ENCODE peak calls at places on chromosome 18, in ten cellular contexts. Y is sigmoid colon, W is GM12892, A is prostate gland, C is GM12878, U is GM23338, G is upper lobe of left lung, B is transverse colon, P is GM12891, K is HCT116. I is an unnamed sample.

GRCh38 chr18:66066191-66066590 is 315.4 kb downstream of the CDH7 start:
- DNase-seq in Y (no peak), W (no peak), A (no peak), C (no peak), U (no peak), G (no peak), B (no peak), P (no peak), K (no peak), I (no peak)

GRCh38 chr18:35549515-35549914 is 32.0 kb upstream of the GALNT1 start:
- DNase-seq in Y (no peak), W (no peak), A (no peak), C (no peak), U (no peak), G (no peak), B (no peak), P (no peak), K (no peak), I (no peak)

GRCh38 chr18:3669376-3669775 is 219.4 kb downstream of the TGIF1 start:
- DNase-seq in Y (no peak), W (no peak), A (no peak), C (no peak), U (no peak), G (no peak), B (no peak), P (no peak), K (no peak), I (no peak)

GRCh38 chr18:9013926-9014373 is 88.5 kb upstream of the NDUFV2 start:
- DNase-seq in Y (no peak), W (no peak), A (no peak), C (no peak), U (no peak), G (no peak), B (no peak), P (no peak), K (no peak), I (no peak)

GRCh38 chr18:79479114-79479760 is 83.5 kb downstream of the NFATC1 start:
- DNase-seq in Y (peak), W (no peak), A (no peak), C (no peak), U (no peak), G (no peak), B (no peak), P (no peak), K (no peak), I (no peak)

GRCh38 chr18:42882146-42882545 is 233.3 kb downstream of the RIT2 start:
- DNase-seq in Y (no peak), W (no peak), A (no peak), C (no peak), U (no peak), G (no peak), B (no peak), P (no peak), K (no peak), I (no peak)

GRCh38 chr18:9595197-9595596 is 19.2 kb downstream of the PPP4R1 start:
- DNase-seq in Y (no peak), W (no peak), A (no peak), C (no peak), U (no peak), G (no peak), B (no peak), P (no peak), K (no peak), I (no peak)

GRCh38 chr18:39942702-39943101 is 2012.3 kb upstream of the PIK3C3 start:
- DNase-seq in Y (no peak), W (no peak), A (no peak), C (no peak), U (no peak), G (no peak), B (no peak), P (no peak), K (no peak), I (no peak)

GRCh38 chr18:44696892-44697291 is 16.2 kb downstream of the SETBP1 start:
- DNase-seq in Y (no peak), W (no peak), A (peak), C (no peak), U (no peak), G (no peak), B (peak), P (no peak), K (no peak), I (peak)

GRCh38 chr18:46167971-46168370 is 63.8 kb downstream of the HAUS1 start:
- DNase-seq in Y (no peak), W (peak), A (no peak), C (peak), U (peak), G (peak), B (peak), P (peak), K (no peak), I (peak)

GRCh38 chr18:9403795-9404564 is 69.4 kb downstream of the TWSG1 start:
- DNase-seq in Y (no peak), W (no peak), A (no peak), C (no peak), U (peak), G (no peak), B (no peak), P (no peak), K (no peak), I (no peak)

GRCh38 chr18:74949611-74950010 is 259.3 kb downstream of the PTGR3 start:
- DNase-seq in Y (no peak), W (no peak), A (no peak), C (no peak), U (no peak), G (no peak), B (no peak), P (no peak), K (no peak), I (no peak)

GRCh38 chr18:32968228-32968627 is 195.4 kb upstream of the KLHL14 start:
- DNase-seq in Y (no peak), W (no peak), A (no peak), C (no peak), U (no peak), G (no peak), B (no peak), P (no peak), K (no peak), I (no peak)

GRCh38 chr18:11251229-11251890 is 102.0 kb upstream of the PIEZO2 start:
- DNase-seq in Y (peak), W (no peak), A (no peak), C (no peak), U (no peak), G (no peak), B (no peak), P (no peak), K (no peak), I (no peak)

GRCh38 chr18:59904051-59904601 is 4.3 kb downstream of the PMAIP1 start:
- DNase-seq in Y (no peak), W (no peak), A (no peak), C (no peak), U (no peak), G (no peak), B (no peak), P (no peak), K (no peak), I (no peak)

GRCh38 chr18:12056884-12057402 is 36.7 kb upstream of the ANKRD62 start:
- DNase-seq in Y (no peak), W (no peak), A (no peak), C (no peak), U (no peak), G (no peak), B (no peak), P (no peak), K (no peak), I (no peak)

GRCh38 chr18:63290456-63291200 is 28.9 kb downstream of the BCL2 start:
- DNase-seq in Y (no peak), W (no peak), A (no peak), C (no peak), U (peak), G (no peak), B (no peak), P (no peak), K (no peak), I (no peak)

GRCh38 chr18:63293930-63294329 is 25.6 kb downstream of the BCL2 start:
- DNase-seq in Y (no peak), W (no peak), A (no peak), C (no peak), U (no peak), G (no peak), B (no peak), P (no peak), K (no peak), I (no peak)

GRCh38 chr18:63291278-63291677 is 28.3 kb downstream of the BCL2 start:
- DNase-seq in Y (no peak), W (no peak), A (no peak), C (no peak), U (no peak), G (no peak), B (no peak), P (no peak), K (no peak), I (no peak)

GRCh38 chr18:63297678-63298392 is 21.7 kb downstream of the BCL2 start:
- DNase-seq in Y (no peak), W (no peak), A (no peak), C (no peak), U (peak), G (no peak), B (no peak), P (no peak), K (no peak), I (no peak)

GRCh38 chr18:63292844-63293683 is 26.5 kb downstream of the BCL2 start:
- DNase-seq in Y (no peak), W (peak), A (no peak), C (no peak), U (no peak), G (no peak), B (peak), P (no peak), K (no peak), I (no peak)
- TF ChIP-seq POLR2AphosphoS5 in Y (no peak), W (no peak), A (no peak), C (no peak), U (no peak), G (no peak), B (no peak), P (no peak), K (no peak), I (no peak)

GRCh38 chr18:48955528-48956261 is 4.9 kb upstream of the SMAD7 start:
- DNase-seq in Y (peak), W (no peak), A (no peak), C (no peak), U (peak), G (peak), B (no peak), P (no peak), K (no peak), I (peak)
- TF ChIP-seq POLR2AphosphoS5 in Y (no peak), W (no peak), A (no peak), C (no peak), U (no peak), G (no peak), B (no peak), P (no peak), K (no peak), I (peak)

GRCh38 chr18:25594351-25594750 is 242.4 kb upstream of the ZNF521 start:
- DNase-seq in Y (no peak), W (no peak), A (no peak), C (no peak), U (no peak), G (no peak), B (no peak), P (no peak), K (no peak), I (no peak)

GRCh38 chr18:25592804-25593360 is 240.9 kb upstream of the ZNF521 start:
- DNase-seq in Y (no peak), W (no peak), A (no peak), C (no peak), U (peak), G (no peak), B (no peak), P (no peak), K (no peak), I (no peak)

GRCh38 chr18:25590456-25590855 is 238.5 kb upstream of the ZNF521 start:
- DNase-seq in Y (no peak), W (no peak), A (no peak), C (no peak), U (no peak), G (no peak), B (no peak), P (no peak), K (no peak), I (no peak)

GRCh38 chr18:25599443-25599842 is 247.5 kb upstream of the ZNF521 start:
- DNase-seq in Y (no peak), W (no peak), A (no peak), C (no peak), U (no peak), G (no peak), B (no peak), P (no peak), K (no peak), I (no peak)

DNA sequence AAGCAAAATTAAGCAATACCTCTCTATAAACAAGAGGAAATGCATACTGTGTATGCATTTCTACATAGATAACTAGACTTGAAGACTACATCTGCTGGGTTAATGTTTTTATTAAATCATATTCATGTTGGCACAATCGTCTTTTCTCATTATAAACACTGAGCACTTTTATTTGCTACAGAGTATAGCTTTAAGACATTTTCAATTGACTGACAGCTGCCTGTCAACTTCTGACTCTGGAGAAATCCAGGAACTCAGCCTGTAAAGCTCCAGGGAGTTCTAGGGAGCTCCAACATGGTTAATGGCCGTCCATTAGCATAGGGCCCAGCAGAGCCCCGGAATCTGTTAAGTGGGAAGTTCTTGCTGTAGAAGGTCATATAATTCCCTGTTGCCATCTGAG is 243.3 kb upstream of the ZNF521 start:
- DNase-seq in Y (no peak), W (no peak), A (no peak), C (no peak), U (no peak), G (no peak), B (no peak), P (no peak), K (no peak), I (no peak)
- TF ChIP-seq POLR2AphosphoS5 in Y (no peak), W (no peak), A (no peak), C (no peak), U (no peak), G (no peak), B (no peak), P (no peak), K (no peak), I (no peak)

GRCh38 chr18:23228102-23229051 is 93.1 kb downstream of the CABLES1 start:
- DNase-seq in Y (no peak), W (no peak), A (no peak), C (peak), U (no peak), G (no peak), B (peak), P (no peak), K (no peak), I (no peak)
- TF ChIP-seq POLR2AphosphoS5 in Y (no peak), W (peak), A (no peak), C (peak), U (no peak), G (no peak), B (no peak), P (peak), K (no peak), I (no peak)

GRCh38 chr18:76492669-76493212 is 2.3 kb downstream of the ZNF516 start:
- DNase-seq in Y (peak), W (peak), A (peak), C (peak), U (peak), G (peak), B (peak), P (peak), K (peak), I (peak)
- TF ChIP-seq POLR2AphosphoS5 in Y (peak), W (no peak), A (peak), C (peak), U (peak), G (no peak), B (peak), P (no peak), K (peak), I (peak)

DNA sequence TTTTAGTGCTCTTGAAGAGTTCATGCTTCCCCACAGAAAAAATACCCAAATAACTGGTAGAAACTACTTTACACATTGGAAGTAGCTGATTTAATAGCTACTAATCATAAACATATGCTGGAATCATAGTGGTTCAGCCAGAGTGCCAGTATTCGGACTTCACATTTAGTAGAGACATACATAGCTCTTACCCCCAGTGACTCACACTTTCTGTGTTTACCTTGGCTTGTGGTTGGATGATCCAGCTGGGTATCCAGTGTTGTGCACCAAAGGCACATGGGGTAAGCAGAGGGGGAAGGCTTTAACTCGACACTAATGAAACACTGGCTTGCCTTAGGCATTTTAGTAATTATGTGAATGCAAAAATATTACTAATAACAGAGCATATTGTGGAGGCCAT is 18.1 kb downstream of the ARHGAP28 start:
- DNase-seq in Y (no peak), W (no peak), A (no peak), C (no peak), U (no peak), G (no peak), B (no peak), P (no peak), K (no peak), I (no peak)
- TF ChIP-seq POLR2AphosphoS5 in Y (no peak), W (no peak), A (no peak), C (no peak), U (no peak), G (no peak), B (no peak), P (no peak), K (no peak), I (peak)

I was measured in stomach.